ENCODE peak calls at places on chromosomes 2 and 18, in nine cellular contexts. R is GM12865; W is EH; G is LoVo; Q is HTR-8/SVneo; V is NCI-H146; B is KBM-7; A is T-helper 2 cell; C is activated CD4-positive, alpha-beta T cell treated with anti-CD3 and anti-CD28 coated beads, Interleukin-2, amount 50 U/mL, for 1 hour. P is an unnamed sample.

GRCh38 chr18:48181857-48182430 is 227.2 kb downstream of the ZBTB7C start:
- DNase-seq in R (no peak), W (no peak), G (no peak), Q (no peak), V (no peak), B (no peak), A (no peak), C (no peak), P (no peak)

GRCh38 chr2:239000500-239001073 is 152.7 kb downstream of the TWIST2 start:
- DNase-seq in R (no peak), W (no peak), G (no peak), Q (no peak), V (no peak), B (no peak), A (no peak), C (no peak), P (no peak)

GRCh38 chr18:63831080-63831788 is 56.0 kb downstream of the SERPINB7 start:
- DNase-seq in R (peak), W (peak), G (no peak), Q (peak), V (no peak), B (peak), A (no peak), C (no peak), P (peak)

GRCh38 chr2:219177594-219178376 is at the start of gene RETREG2:
- DNase-seq in R (peak), W (peak), G (peak), Q (peak), V (peak), B (peak), A (peak), C (peak), P (peak)

GRCh38 chr2:78416625-78417300 is 608.7 kb upstream of the REG3G start:
- DNase-seq in R (no peak), W (no peak), G (no peak), Q (no peak), V (peak), B (no peak), A (no peak), C (no peak), P (no peak)

GRCh38 chr2:12192762-12193161 is 446.3 kb downstream of the LPIN1 start:
- DNase-seq in R (no peak), W (no peak), G (no peak), Q (no peak), V (no peak), B (peak), A (no peak), C (no peak), P (no peak)

GRCh38 chr2:27029051-27029450 is 3.7 kb upstream of the TMEM214 start:
- DNase-seq in R (no peak), W (no peak), G (no peak), Q (no peak), V (no peak), B (no peak), A (no peak), C (no peak), P (no peak)

GRCh38 chr18:80103231-80103630 is 5.8 kb upstream of the ADNP2 start:
- DNase-seq in R (no peak), W (peak), G (no peak), Q (no peak), V (no peak), B (no peak), A (no peak), C (no peak), P (peak)

GRCh38 chr18:12657048-12657848 is 659 bp downstream of the SPIRE1 start:
- DNase-seq in R (peak), W (peak), G (peak), Q (no peak), V (peak), B (peak), A (peak), C (no peak), P (peak)

GRCh38 chr2:109352066-109352897 is 223.3 kb downstream of the SH3RF3 start:
- DNase-seq in R (no peak), W (no peak), G (no peak), Q (no peak), V (no peak), B (no peak), A (no peak), C (no peak), P (no peak)

GRCh38 chr2:194346189-194346588 is 1310.8 kb upstream of the SLC39A10 start:
- DNase-seq in R (no peak), W (no peak), G (no peak), Q (no peak), V (peak), B (no peak), A (no peak), C (no peak), P (no peak)

GRCh38 chr2:54586062-54586982 is 130.2 kb downstream of the SPTBN1 start:
- DNase-seq in R (no peak), W (no peak), G (no peak), Q (no peak), V (no peak), B (no peak), A (no peak), C (no peak), P (no peak)

GRCh38 chr2:217919781-217920351 is 82.9 kb downstream of the TNS1 start:
- DNase-seq in R (no peak), W (peak), G (no peak), Q (peak), V (no peak), B (no peak), A (no peak), C (no peak), P (peak)

GRCh38 chr2:18708203-18708602 is 118.8 kb upstream of the NT5C1B start:
- DNase-seq in R (no peak), W (no peak), G (no peak), Q (no peak), V (no peak), B (no peak), A (no peak), C (no peak), P (no peak)

GRCh38 chr2:1132328-1132964 is 181.8 kb downstream of the SNTG2 start:
- DNase-seq in R (no peak), W (no peak), G (no peak), Q (no peak), V (no peak), B (no peak), A (no peak), C (no peak), P (no peak)

GRCh38 chr2:120562218-120563005 is 173.3 kb upstream of the GLI2 start:
- DNase-seq in R (no peak), W (no peak), G (no peak), Q (no peak), V (no peak), B (no peak), A (no peak), C (no peak), P (no peak)

GRCh38 chr2:62266433-62267038 is 70.6 kb downstream of the B3GNT2 start:
- DNase-seq in R (no peak), W (peak), G (no peak), Q (peak), V (no peak), B (no peak), A (no peak), C (no peak), P (peak)

GRCh38 chr18:79963658-79964329 is 649 bp upstream of the HSBP1L1 start:
- DNase-seq in R (no peak), W (no peak), G (no peak), Q (no peak), V (no peak), B (no peak), A (no peak), C (no peak), P (no peak)

GRCh38 chr18:13382683-13382989 is 164.1 kb downstream of the LDLRAD4 start:
- DNase-seq in R (no peak), W (no peak), G (no peak), Q (no peak), V (no peak), B (no peak), A (no peak), C (no peak), P (peak)

GRCh38 chr18:22021701-22022100 is 147.7 kb upstream of the GATA6 start:
- DNase-seq in R (no peak), W (no peak), G (no peak), Q (no peak), V (peak), B (no peak), A (no peak), C (no peak), P (no peak)

GRCh38 chr2:33214857-33215256 is 261.6 kb upstream of the RASGRP3 start:
- DNase-seq in R (no peak), W (no peak), G (no peak), Q (no peak), V (no peak), B (no peak), A (no peak), C (no peak), P (no peak)